ENCODE peak calls at places on chromosomes 6 and 20, in four cellular contexts. I is vagina; B is effector memory CD8-positive, alpha-beta T cell; G is activated T-cell treated with anti-CD3 and anti-CD28 coated beads for 1 hour. U is an unnamed sample.
A peak's percentile ranks its signal among the peaks of the same experiment; 100 is the strongest.

GRCh38 chr6:63897952-63898351 is 262.4 kb downstream of the PHF3 start:
- DNase-seq in I (no peak), G (no peak), B (no peak), U (no peak)

GRCh38 chr6:151609146-151609962 is 115.5 kb downstream of the CCDC170 start:
- DNase-seq in I (no peak), B (no peak), G (no peak), U (no peak)

GRCh38 chr6:33696538-33697518 is 14.7 kb downstream of the UQCC2 start:
- DNase-seq in G (peak; percentile 18), B (peak; percentile 23), I (no peak), U (no peak)

GRCh38 chr6:81999270-81999669 is 246.8 kb upstream of the TENT5A start:
- DNase-seq in G (no peak), I (no peak), B (no peak), U (no peak)

GRCh38 chr6:107658920-107659879 is 164.9 kb downstream of the SCML4 start:
- DNase-seq in B (no peak), G (no peak), I (no peak), U (no peak)

GRCh38 chr6:16759181-16759645 is 2.0 kb downstream of the ATXN1 start:
- DNase-seq in G (no peak), B (peak; percentile 11), I (no peak), U (no peak)

GRCh38 chr6:168132531-168133184 is 53.6 kb upstream of the FRMD1 start:
- DNase-seq in G (no peak), B (no peak), I (peak; percentile 77), U (no peak)

GRCh38 chr20:8796088-8796665 is 272.7 kb upstream of the PLCB4 start:
- DNase-seq in I (no peak), B (no peak), G (no peak), U (no peak)

GRCh38 chr6:71412559-71412958 is 123.9 kb downstream of the OGFRL1 start:
- DNase-seq in I (no peak), B (no peak), G (no peak), U (no peak)

GRCh38 chr6:40413231-40413755 is 173.9 kb downstream of the LRFN2 start:
- DNase-seq in I (no peak), B (no peak), G (no peak), U (no peak)

GRCh38 chr20:19275630-19276071 is 63.2 kb downstream of the SLC24A3 start:
- DNase-seq in G (no peak), B (no peak), I (no peak), U (no peak)

U was measured in GM12891.